ENCODE peak calls at places on chromosomes 7 and 10, in six cellular contexts. L is HCT116, M is SK-N-SH, D is PC-3, G is MM.1S, I is GM23248. R is an unnamed sample. For H3K4me1, the result is how much of the 10 kb centered on the place peaks cover.

GRCh38 chr10:86086418-86086817 is 280.2 kb downstream of the GRID1 start:
- DNase-seq in G (no peak), M (no peak), L (no peak), I (no peak), D (no peak), R (no peak)

GRCh38 chr7:2750054-2750453 is 62.1 kb downstream of the AMZ1 start:
- DNase-seq in L (no peak), G (no peak), D (no peak), M (no peak), I (no peak), R (no peak)

GRCh38 chr7:36103837-36104561 is 49.1 kb upstream of the EEPD1 start:
- DNase-seq in I (no peak), D (no peak), G (no peak), L (no peak), M (no peak), R (no peak)

GRCh38 chr7:155145477-155146255 is 75.5 kb downstream of the HTR5A start:
- DNase-seq in I (no peak), D (no peak), M (no peak), G (no peak), L (no peak), R (no peak)

GRCh38 chr7:22350466-22351328 is 6.3 kb downstream of the RAPGEF5 start:
- DNase-seq in I (peak), M (peak), D (peak), G (peak), L (peak), R (no peak)

GRCh38 chr7:137880432-137880831 is 33.7 kb upstream of the DGKI start:
- DNase-seq in L (no peak), G (no peak), I (peak), D (no peak), M (no peak), R (no peak)

GRCh38 chr7:157983442-157984137 is 604.0 kb downstream of the PTPRN2 start:
- DNase-seq in M (peak), G (no peak), D (no peak), I (no peak), L (no peak), R (no peak)

GRCh38 chr7:10939911-10940747 is 33.5 kb upstream of the PHF14 start:
- DNase-seq in D (peak), G (peak), L (peak), I (peak), M (peak), R (peak)

GRCh38 chr7:111357691-111358090 is 204.6 kb downstream of the IMMP2L start:
- DNase-seq in M (no peak), G (no peak), I (peak), L (no peak), D (peak), R (no peak)

GRCh38 chr7:83005410-83005809 is 157.3 kb downstream of the PCLO start:
- DNase-seq in D (peak), I (no peak), L (peak), M (no peak), G (peak), R (peak)

GRCh38 chr10:27388761-27389399 is 115.2 kb upstream of the RAB18 start:
- DNase-seq in G (no peak), L (no peak), I (peak), M (no peak), D (no peak), R (no peak)

GRCh38 chr10:27380929-27381358 is 123.2 kb upstream of the RAB18 start:
- DNase-seq in M (no peak), G (no peak), I (no peak), D (no peak), L (no peak), R (no peak)

GRCh38 chr10:27383595-27384542 is 120.2 kb upstream of the RAB18 start:
- DNase-seq in I (peak), D (peak), M (no peak), L (no peak), G (no peak), R (no peak)
- TF ChIP-seq EZH2phosphoT487 in I (no peak), D (no peak), M (no peak), L (no peak), G (no peak), R (no peak)

GRCh38 chr10:96667401-96667800 is 52.9 kb downstream of the PIK3AP1 start:
- DNase-seq in I (peak), M (no peak), L (no peak), G (no peak), D (no peak), R (no peak)

GRCh38 chr10:96664563-96664962 is 55.8 kb downstream of the PIK3AP1 start:
- DNase-seq in L (no peak), G (no peak), D (no peak), I (no peak), M (no peak), R (peak)

GRCh38 chr10:96666738-96667137 is 53.6 kb downstream of the PIK3AP1 start:
- DNase-seq in L (no peak), M (no peak), I (no peak), G (no peak), D (no peak), R (no peak)

GRCh38 chr10:96663794-96664193 is 56.5 kb downstream of the PIK3AP1 start:
- DNase-seq in M (no peak), L (no peak), G (no peak), D (no peak), I (no peak), R (no peak)

DNA sequence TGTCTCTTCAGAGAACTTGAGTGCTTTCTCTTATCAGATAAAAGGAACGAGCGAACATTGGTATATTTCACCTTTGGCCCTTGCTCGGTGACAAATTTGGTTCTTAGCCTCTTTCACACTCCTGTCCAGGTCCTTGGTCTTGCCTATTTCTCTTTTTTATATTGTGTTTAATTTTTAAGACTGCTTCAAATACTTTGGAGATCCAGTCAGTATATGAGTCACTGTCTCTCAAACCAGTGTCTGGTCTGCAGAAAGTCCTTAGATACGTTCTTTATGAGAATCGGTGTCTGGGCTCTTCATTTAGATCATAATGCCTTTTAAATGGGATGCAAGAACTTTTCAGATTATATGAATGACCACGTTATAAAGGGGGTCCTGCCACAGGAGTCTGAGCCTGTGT is 55.0 kb downstream of the PIK3AP1 start:
- DNase-seq in G (no peak), L (no peak), I (peak), D (peak), M (no peak), R (no peak)
- H3K9ac ChIP-seq in G (no peak), L (no peak), I (no peak), D (no peak), M (no peak), R (no peak)

DNA sequence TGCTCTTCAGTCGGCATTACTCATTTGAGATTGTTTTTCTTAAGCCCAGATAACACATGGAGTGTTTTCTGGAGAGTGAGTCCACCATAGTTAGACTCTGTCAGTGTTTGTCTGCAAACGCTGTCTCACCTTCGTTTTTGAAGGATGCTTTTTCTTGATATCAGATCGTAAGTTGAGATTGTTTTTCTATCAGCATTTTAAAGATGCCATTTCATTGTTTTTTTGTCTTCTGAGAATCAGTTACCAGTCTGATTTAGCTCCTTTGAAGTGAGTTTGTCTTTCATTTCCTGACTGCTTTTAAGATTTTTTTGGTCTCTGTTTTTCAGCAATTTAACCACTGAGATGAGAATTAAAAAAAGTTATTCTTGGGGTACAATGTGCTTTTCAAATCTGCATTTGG is 137.4 kb downstream of the WDR37 start:
- DNase-seq in M (no peak), I (no peak), L (no peak), G (no peak), D (no peak), R (no peak)
- H3K4me1 ChIP-seq in M (under half), I (under half), L (under half), G (under half), D (under half), R (under half)

DNA sequence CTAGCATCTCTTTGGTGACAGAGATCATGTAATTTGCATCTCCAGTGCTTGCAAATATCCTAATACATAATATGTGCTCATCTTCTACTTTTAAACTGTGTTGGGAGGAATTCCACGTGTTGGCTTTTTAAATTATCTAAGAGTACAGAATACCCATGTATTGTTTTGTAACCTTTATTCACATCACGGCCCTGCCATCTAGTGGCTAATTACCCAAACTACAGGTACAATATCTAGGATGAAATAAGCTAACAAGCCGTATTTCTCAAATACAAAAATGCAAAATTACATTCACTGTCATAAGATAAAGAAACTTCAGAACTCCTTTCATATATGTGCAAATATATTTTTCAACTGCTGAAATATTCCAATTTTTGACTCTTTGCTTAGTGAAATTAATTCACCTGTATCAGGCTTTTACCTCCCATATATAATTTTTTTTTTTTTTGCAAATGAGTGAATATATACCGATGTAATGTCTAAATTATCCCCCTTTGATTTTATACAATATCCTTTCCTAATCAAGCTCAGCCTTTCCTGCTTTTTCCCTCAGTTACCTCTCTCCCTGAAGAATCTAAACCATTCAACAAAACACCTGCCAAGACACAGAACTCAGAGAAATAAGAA is 30.3 kb upstream of the LSM8 start:
- DNase-seq in D (peak), G (peak), I (peak), M (peak), L (peak), R (peak)
- TF ChIP-seq EZH2phosphoT487 in D (no peak), G (no peak), I (no peak), M (no peak), L (no peak), R (no peak)

GRCh38 chr7:27152816-27153486 is 568 bp upstream of the HOXA3 start:
- DNase-seq in G (no peak), M (peak), I (no peak), L (no peak), D (no peak), R (no peak)
- H3K9ac ChIP-seq in G (no peak), M (no peak), I (peak), L (peak), D (peak), R (no peak)

GRCh38 chr10:71972746-71973695 is 8.8 kb downstream of the CHST3 start:
- DNase-seq in M (no peak), I (peak), G (no peak), L (no peak), D (no peak), R (no peak)

GRCh38 chr10:71973777-71974488 is 9.7 kb downstream of the CHST3 start:
- DNase-seq in L (no peak), D (no peak), I (no peak), M (no peak), G (no peak), R (no peak)

GRCh38 chr10:71975891-71976725 is 11.9 kb downstream of the CHST3 start:
- DNase-seq in G (no peak), M (no peak), L (peak), D (peak), I (peak), R (no peak)

GRCh38 chr10:71975087-71975890 is 11.1 kb downstream of the CHST3 start:
- DNase-seq in L (no peak), I (peak), G (no peak), M (no peak), D (peak), R (no peak)

DNA sequence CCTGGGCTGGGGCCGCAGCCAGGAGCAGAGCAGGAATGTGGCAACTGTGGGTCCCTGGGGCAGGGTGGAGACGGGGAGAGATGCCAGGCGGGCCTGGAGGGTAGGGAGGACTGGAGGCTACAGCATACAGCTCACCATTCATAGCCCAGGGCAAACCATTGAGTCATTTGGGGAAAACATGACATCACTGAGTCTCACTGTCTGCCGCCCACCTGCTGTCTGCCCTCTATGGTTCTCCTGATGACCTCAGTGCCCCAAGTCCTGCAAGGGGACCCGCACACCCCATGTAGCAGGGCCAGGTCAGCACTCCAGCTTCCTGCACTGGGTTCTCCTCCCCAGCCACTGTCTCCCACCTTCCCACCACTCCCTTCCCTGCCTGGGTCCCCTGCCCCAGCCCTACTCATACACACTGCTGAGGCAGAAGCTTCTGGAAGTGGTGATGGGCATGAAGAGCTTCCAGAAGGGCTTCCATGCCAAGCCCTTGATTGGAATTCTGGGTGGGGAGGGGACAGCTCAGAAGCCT is 10.4 kb downstream of the CHST3 start:
- DNase-seq in G (no peak), D (peak), I (peak), L (peak), M (no peak), R (no peak)
- H3K4me1 ChIP-seq in G (under half), D (half or more), I (half or more), L (half or more), M (under half), R (under half)

R was measured in neural progenitor cell.